ENCODE peak calls at places on chromosomes 4 and X, in four cellular contexts. One of them, this sample, is unnamed.

GRCh38 chr4:16682996-16683395 is 215.4 kb downstream of the LDB2 start:
- DNase-seq in coronary artery: no peak
- DNase-seq in tibial artery: no peak
- DNase-seq in lower lobe of right lung: no peak
- DNase-seq in this sample: no peak

GRCh38 chrX:151871244-151871643 is 41.4 kb upstream of the MAGEA4 start:
- DNase-seq in coronary artery: no peak
- DNase-seq in lower lobe of right lung: no peak
- DNase-seq in tibial artery: peak; percentile 16
- DNase-seq in this sample: no peak

GRCh38 chr4:66688674-66689073 is 856.6 kb downstream of the CENPC start:
- DNase-seq in lower lobe of right lung: no peak
- DNase-seq in coronary artery: no peak
- DNase-seq in tibial artery: no peak
- DNase-seq in this sample: no peak

GRCh38 chrX:112874614-112875013 is 34.0 kb upstream of the AMOT start:
- DNase-seq in coronary artery: no peak
- DNase-seq in lower lobe of right lung: no peak
- DNase-seq in tibial artery: no peak
- DNase-seq in this sample: no peak

GRCh38 chrX:138917781-138918180 is 206.3 kb upstream of the FGF13 start:
- DNase-seq in lower lobe of right lung: no peak
- DNase-seq in tibial artery: no peak
- DNase-seq in coronary artery: no peak
- DNase-seq in this sample: no peak

GRCh38 chr4:154292589-154292988 is 199.0 kb downstream of the DCHS2 start:
- DNase-seq in coronary artery: no peak
- DNase-seq in lower lobe of right lung: no peak
- DNase-seq in tibial artery: no peak
- DNase-seq in this sample: no peak

GRCh38 chrX:50704987-50705386 is 109.0 kb downstream of the SHROOM4 start:
- DNase-seq in coronary artery: no peak
- DNase-seq in lower lobe of right lung: no peak
- DNase-seq in tibial artery: no peak
- DNase-seq in this sample: no peak

GRCh38 chr4:54268151-54268550 is 39.1 kb downstream of the PDGFRA start:
- DNase-seq in tibial artery: no peak
- DNase-seq in coronary artery: no peak
- DNase-seq in lower lobe of right lung: no peak
- DNase-seq in this sample: no peak

GRCh38 chr4:38914859-38915258 is 47.3 kb downstream of the FAM114A1 start:
- DNase-seq in tibial artery: no peak
- DNase-seq in coronary artery: no peak
- DNase-seq in lower lobe of right lung: no peak
- DNase-seq in this sample: no peak

GRCh38 chr4:81196126-81196650 is 18.8 kb downstream of the PRKG2 start:
- DNase-seq in tibial artery: no peak
- DNase-seq in coronary artery: no peak
- DNase-seq in lower lobe of right lung: no peak
- DNase-seq in this sample: no peak

GRCh38 chr4:114400531-114400930 is 198.1 kb upstream of the UGT8 start:
- DNase-seq in coronary artery: no peak
- DNase-seq in lower lobe of right lung: no peak
- DNase-seq in tibial artery: no peak
- DNase-seq in this sample: no peak

GRCh38 chrX:1444896-1445480 is 7.7 kb downstream of the ASMTL start:
- DNase-seq in coronary artery: peak; percentile 43
- DNase-seq in lower lobe of right lung: peak; percentile 13
- DNase-seq in tibial artery: no peak
- DNase-seq in this sample: peak; percentile 10

GRCh38 chrX:74535633-74536141 is 78.7 kb downstream of the RLIM start:
- DNase-seq in coronary artery: peak; percentile 86
- DNase-seq in lower lobe of right lung: peak; percentile 61
- DNase-seq in tibial artery: peak; percentile 61
- DNase-seq in this sample: peak; percentile 73

GRCh38 chr4:184417802-184418511 is 56.4 kb downstream of the IRF2 start:
- DNase-seq in coronary artery: no peak
- DNase-seq in lower lobe of right lung: no peak
- DNase-seq in tibial artery: no peak
- DNase-seq in this sample: no peak

GRCh38 chr4:37555324-37555723 is 130.9 kb downstream of the RELL1 start:
- DNase-seq in tibial artery: no peak
- DNase-seq in coronary artery: no peak
- DNase-seq in lower lobe of right lung: no peak
- DNase-seq in this sample: no peak

GRCh38 chrX:119194631-119195030 is 41.5 kb upstream of the PGRMC1 start:
- DNase-seq in coronary artery: no peak
- DNase-seq in tibial artery: no peak
- DNase-seq in lower lobe of right lung: no peak
- DNase-seq in this sample: no peak
- TF ChIP-seq CTCF in coronary artery: no peak
- TF ChIP-seq CTCF in tibial artery: no peak
- TF ChIP-seq CTCF in lower lobe of right lung: no peak
- TF ChIP-seq CTCF in this sample: peak; percentile 22

GRCh38 chrX:56564182-56564885 is 907 bp downstream of the UBQLN2 start:
- DNase-seq in coronary artery: peak; percentile 69
- DNase-seq in lower lobe of right lung: no peak
- DNase-seq in tibial artery: no peak
- DNase-seq in this sample: peak; percentile 58

GRCh38 chrX:56564921-56565861 is 1.8 kb downstream of the UBQLN2 start:
- DNase-seq in tibial artery: no peak
- DNase-seq in lower lobe of right lung: no peak
- DNase-seq in coronary artery: no peak
- DNase-seq in this sample: no peak

GRCh38 chrX:56563231-56564116 is at the start of gene UBQLN2:
- DNase-seq in tibial artery: peak; percentile 74
- DNase-seq in lower lobe of right lung: peak; percentile 87
- DNase-seq in coronary artery: peak; percentile 78
- DNase-seq in this sample: peak; percentile 91
- TF ChIP-seq CTCF in tibial artery: no peak
- TF ChIP-seq CTCF in lower lobe of right lung: no peak
- TF ChIP-seq CTCF in coronary artery: no peak
- TF ChIP-seq CTCF in this sample: no peak

GRCh38 chrX:118644378-118644777 is 83.0 kb upstream of the IL13RA1 start:
- DNase-seq in lower lobe of right lung: no peak
- DNase-seq in coronary artery: no peak
- DNase-seq in tibial artery: no peak
- DNase-seq in this sample: no peak
- TF ChIP-seq CTCF in lower lobe of right lung: peak; percentile 44
- TF ChIP-seq CTCF in coronary artery: no peak
- TF ChIP-seq CTCF in tibial artery: peak; percentile 38
- TF ChIP-seq CTCF in this sample: peak; percentile 47

DNA sequence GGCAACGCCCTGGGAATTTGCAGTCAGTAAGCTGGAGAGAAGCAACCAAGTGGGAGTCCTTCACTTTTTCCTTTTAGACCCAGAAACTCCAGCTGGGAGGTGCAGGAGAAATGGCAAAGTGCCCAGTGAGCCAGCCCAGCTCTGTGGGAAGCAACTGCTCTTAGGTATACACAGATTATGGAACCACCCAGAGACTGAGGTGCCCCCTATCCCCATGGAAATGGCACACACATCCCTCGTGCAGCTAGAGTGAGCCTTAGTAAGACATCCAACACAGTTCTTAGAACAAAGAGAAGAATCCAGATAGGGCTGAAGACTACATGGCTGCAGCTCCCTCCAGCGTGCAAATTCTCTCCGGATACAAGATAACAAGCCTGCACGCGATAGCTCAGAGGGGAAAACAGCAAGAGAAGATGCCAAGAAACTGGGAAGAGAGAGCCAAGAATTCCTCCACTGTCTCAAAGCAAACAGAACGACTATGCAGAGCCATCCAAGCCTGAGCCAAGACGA is 26.6 kb upstream of the IRAK1 start:
- DNase-seq in tibial artery: peak; percentile 60
- DNase-seq in lower lobe of right lung: no peak
- DNase-seq in coronary artery: no peak
- DNase-seq in this sample: no peak
- TF ChIP-seq CTCF in tibial artery: no peak
- TF ChIP-seq CTCF in lower lobe of right lung: peak; percentile 21
- TF ChIP-seq CTCF in coronary artery: no peak
- TF ChIP-seq CTCF in this sample: no peak

DNA sequence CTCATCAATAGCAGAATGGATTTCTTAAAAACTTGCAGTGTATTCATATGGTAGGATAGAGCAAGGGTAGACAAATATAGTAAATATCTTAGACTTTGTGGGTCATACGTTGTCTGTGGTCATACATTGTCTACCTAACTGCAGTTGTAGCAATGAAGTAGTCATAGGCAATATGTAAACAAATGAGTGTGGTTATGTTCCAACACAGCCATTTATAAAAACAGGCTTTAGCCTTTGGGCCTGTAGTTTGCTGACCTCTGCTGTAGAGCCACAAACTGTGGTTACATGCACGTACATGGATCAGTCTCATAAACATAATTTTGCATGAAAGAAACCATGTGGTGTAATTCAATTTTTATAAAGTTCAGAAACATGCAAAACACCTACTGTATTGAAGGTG is 98.9 kb downstream of the LARP1B start:
- DNase-seq in coronary artery: no peak
- DNase-seq in tibial artery: no peak
- DNase-seq in lower lobe of right lung: no peak
- DNase-seq in this sample: no peak
- TF ChIP-seq CTCF in coronary artery: no peak
- TF ChIP-seq CTCF in tibial artery: no peak
- TF ChIP-seq CTCF in lower lobe of right lung: no peak
- TF ChIP-seq CTCF in this sample: no peak

GRCh38 chrX:11949291-11949690 is 189.0 kb upstream of the FRMPD4 start:
- DNase-seq in tibial artery: no peak
- DNase-seq in coronary artery: no peak
- DNase-seq in lower lobe of right lung: no peak
- DNase-seq in this sample: no peak

GRCh38 chrX:11944486-11944885 is 186.4 kb downstream of the MSL3 start:
- DNase-seq in tibial artery: no peak
- DNase-seq in lower lobe of right lung: no peak
- DNase-seq in coronary artery: no peak
- DNase-seq in this sample: no peak
- TF ChIP-seq CTCF in tibial artery: no peak
- TF ChIP-seq CTCF in lower lobe of right lung: peak; percentile 20
- TF ChIP-seq CTCF in coronary artery: no peak
- TF ChIP-seq CTCF in this sample: no peak

DNA sequence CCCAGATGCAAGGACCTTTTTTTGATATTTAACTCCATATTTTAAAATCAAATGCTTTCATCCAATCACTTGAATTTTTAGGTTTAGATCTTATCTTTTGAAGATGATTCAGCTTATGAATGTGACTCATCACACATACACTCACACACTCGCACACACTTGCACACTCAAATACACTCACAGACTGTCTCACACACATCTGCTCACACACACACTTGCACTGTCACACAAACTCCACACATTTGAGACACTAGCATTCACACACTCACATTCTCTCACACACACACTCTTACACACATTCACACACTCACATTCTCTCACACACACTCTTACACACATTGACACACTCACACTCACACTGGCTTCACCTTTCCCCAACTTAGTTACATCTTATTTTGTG is 37.8 kb downstream of the MAGEA1 start:
- DNase-seq in coronary artery: no peak
- DNase-seq in lower lobe of right lung: no peak
- DNase-seq in tibial artery: no peak
- DNase-seq in this sample: no peak
- TF ChIP-seq CTCF in coronary artery: no peak
- TF ChIP-seq CTCF in lower lobe of right lung: no peak
- TF ChIP-seq CTCF in tibial artery: no peak
- TF ChIP-seq CTCF in this sample: no peak

GRCh38 chrX:96846841-96847240 is 36.9 kb upstream of the RPA4 start:
- DNase-seq in coronary artery: no peak
- DNase-seq in lower lobe of right lung: no peak
- DNase-seq in tibial artery: no peak
- DNase-seq in this sample: no peak

GRCh38 chrX:96841325-96841724 is 42.4 kb upstream of the RPA4 start:
- DNase-seq in tibial artery: no peak
- DNase-seq in lower lobe of right lung: no peak
- DNase-seq in coronary artery: no peak
- DNase-seq in this sample: no peak

GRCh38 chrX:96837808-96838207 is 45.9 kb upstream of the RPA4 start:
- DNase-seq in lower lobe of right lung: no peak
- DNase-seq in coronary artery: no peak
- DNase-seq in tibial artery: no peak
- DNase-seq in this sample: no peak

GRCh38 chrX:96843566-96843965 is 40.1 kb upstream of the RPA4 start:
- DNase-seq in coronary artery: no peak
- DNase-seq in lower lobe of right lung: no peak
- DNase-seq in tibial artery: no peak
- DNase-seq in this sample: no peak
- TF ChIP-seq CTCF in coronary artery: no peak
- TF ChIP-seq CTCF in lower lobe of right lung: no peak
- TF ChIP-seq CTCF in tibial artery: no peak
- TF ChIP-seq CTCF in this sample: peak; percentile 18

DNA sequence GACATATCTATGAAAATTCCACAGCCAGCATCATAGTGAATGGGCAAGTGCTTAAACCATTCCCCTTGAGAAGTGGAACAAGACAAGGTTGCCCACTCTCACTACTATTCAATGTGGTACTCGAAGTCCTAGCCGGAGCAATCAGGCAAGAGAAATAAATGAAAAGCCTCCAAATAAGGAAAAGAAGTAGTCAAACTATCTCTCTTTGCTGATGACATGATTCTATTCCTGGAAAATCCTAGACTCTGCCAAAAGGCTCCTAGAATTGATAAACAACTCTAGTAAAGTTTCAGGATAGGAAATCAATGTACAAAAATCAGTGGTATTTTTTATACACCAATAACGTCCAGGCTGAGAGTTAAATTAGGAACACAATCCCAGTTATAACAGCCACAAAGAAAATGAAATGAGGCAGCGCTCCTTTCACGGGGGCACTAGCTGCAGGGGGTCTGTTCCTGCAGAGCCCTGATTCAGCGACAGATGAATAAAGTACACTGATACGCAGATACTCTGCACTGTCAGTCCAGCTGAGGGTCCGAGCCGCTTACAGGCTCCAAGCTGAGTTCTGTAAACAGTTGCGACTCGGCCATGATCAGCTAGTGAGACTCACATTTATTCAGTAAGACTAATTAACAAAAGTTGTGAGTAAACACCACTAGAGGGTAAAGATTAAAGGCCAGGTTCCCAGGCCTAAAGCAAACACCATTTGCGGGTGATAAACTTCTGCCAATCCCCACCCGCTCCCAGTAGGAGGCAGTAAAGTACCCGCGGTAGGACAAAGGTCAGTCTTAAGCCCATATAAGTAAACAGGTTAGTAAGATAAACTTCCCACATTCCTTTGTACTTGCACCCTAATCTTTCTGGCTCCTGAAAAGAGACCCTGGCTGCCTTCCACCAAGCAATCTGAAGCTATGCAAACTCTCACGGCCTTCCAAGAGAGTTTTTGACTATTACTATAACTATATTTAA is 290.6 kb upstream of the GRID2 start:
- DNase-seq in coronary artery: no peak
- DNase-seq in tibial artery: no peak
- DNase-seq in lower lobe of right lung: no peak
- DNase-seq in this sample: no peak
- TF ChIP-seq CTCF in coronary artery: no peak
- TF ChIP-seq CTCF in tibial artery: no peak
- TF ChIP-seq CTCF in lower lobe of right lung: peak; percentile 37
- TF ChIP-seq CTCF in this sample: peak; percentile 37

DNA sequence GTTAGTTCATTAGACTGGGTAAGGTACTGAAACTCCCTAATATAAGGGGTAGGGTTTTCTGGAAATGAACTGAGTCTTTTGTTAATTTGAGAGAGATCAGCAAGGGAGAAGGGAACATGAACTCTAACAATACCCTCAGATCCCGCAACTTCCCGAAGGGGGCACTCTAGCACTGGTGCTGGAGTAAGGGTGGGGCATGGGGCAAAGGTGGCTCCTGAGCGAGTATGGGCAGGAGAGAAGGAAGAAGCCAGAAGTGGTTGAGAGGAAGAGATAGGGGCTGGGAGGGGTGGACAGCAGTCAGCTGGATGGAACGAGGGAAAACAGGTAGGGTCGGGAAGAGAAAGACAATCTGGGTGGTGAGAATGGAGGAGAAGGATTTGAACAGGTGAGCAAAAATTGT is 183.2 kb upstream of the MAGEE2 start:
- DNase-seq in coronary artery: no peak
- DNase-seq in tibial artery: no peak
- DNase-seq in lower lobe of right lung: no peak
- DNase-seq in this sample: no peak
- TF ChIP-seq CTCF in coronary artery: no peak
- TF ChIP-seq CTCF in tibial artery: no peak
- TF ChIP-seq CTCF in lower lobe of right lung: no peak
- TF ChIP-seq CTCF in this sample: no peak

This sample was measured in upper lobe of right lung.